ENCODE peak calls at places on chromosomes 5 and 9, in eight cellular contexts. R is ovary, M is H1, D is tibial nerve, C is PC-3, W is testis, T is left ventricle myocardium inferior, N is brain microvascular endothelial cell. F is an unnamed sample.

GRCh38 chr9:26551971-26552370 is 340.6 kb downstream of the CAAP1 start:
- DNase-seq in M (no peak), R (no peak), N (no peak), D (no peak), W (no peak), C (no peak), T (no peak), F (no peak)

GRCh38 chr9:134434896-134435506 is 108.7 kb downstream of the RXRA start:
- DNase-seq in W (peak), C (peak), R (peak), N (peak), T (peak), D (peak), M (no peak), F (peak)

GRCh38 chr9:120701248-120701647 is 13.0 kb downstream of the MEGF9 start:
- DNase-seq in R (no peak), T (no peak), N (no peak), D (no peak), C (no peak), W (no peak), M (no peak), F (no peak)

GRCh38 chr9:125103770-125104169 is 39.6 kb downstream of the SCAI start:
- DNase-seq in T (no peak), C (no peak), N (no peak), M (no peak), D (no peak), R (no peak), W (no peak), F (no peak)

GRCh38 chr5:124744170-124744911 is 2.1 kb downstream of the ZNF608 start:
- DNase-seq in W (peak), C (no peak), M (no peak), N (no peak), D (no peak), T (peak), R (peak), F (peak)

GRCh38 chr9:33619666-33620404 is 95.8 kb downstream of the ANKRD18B start:
- DNase-seq in M (no peak), R (no peak), N (peak), W (no peak), C (peak), D (no peak), T (no peak), F (no peak)

GRCh38 chr5:42274913-42275312 is 148.3 kb upstream of the GHR start:
- DNase-seq in T (no peak), M (no peak), R (no peak), D (no peak), C (peak), W (no peak), N (no peak), F (no peak)

GRCh38 chr5:14417232-14417730 is 164.3 kb upstream of the OTULINL start:
- DNase-seq in N (peak), T (no peak), M (no peak), R (no peak), C (no peak), W (peak), D (no peak), F (no peak)

GRCh38 chr5:122330881-122331280 is 18.8 kb downstream of the SNCAIP start:
- DNase-seq in T (no peak), D (no peak), N (no peak), M (no peak), C (no peak), R (no peak), W (no peak), F (no peak)

GRCh38 chr5:157308826-157309465 is 43.0 kb downstream of the CYFIP2 start:
- DNase-seq in T (no peak), M (no peak), N (peak), C (peak), R (no peak), D (no peak), W (no peak), F (no peak)

GRCh38 chr9:134778841-134779411 is 101.7 kb upstream of the FCN2 start:
- DNase-seq in D (peak), N (peak), C (peak), R (peak), M (peak), W (peak), T (peak), F (peak)

GRCh38 chr9:69975681-69976080 is 68.0 kb upstream of the MAMDC2 start:
- DNase-seq in W (no peak), M (no peak), C (no peak), D (no peak), N (peak), R (no peak), T (no peak), F (no peak)

GRCh38 chr9:78210841-78211301 is 25.0 kb upstream of the CEP78 start:
- DNase-seq in W (no peak), R (no peak), T (no peak), N (no peak), D (no peak), C (no peak), M (no peak), F (no peak)

GRCh38 chr5:150789943-150790611 is 11.5 kb downstream of the SMIM3 start:
- DNase-seq in T (no peak), R (no peak), C (peak), M (no peak), D (peak), N (peak), W (peak), F (no peak)

GRCh38 chr5:95317085-95317484 is 32.2 kb upstream of the MCTP1 start:
- DNase-seq in R (no peak), M (no peak), C (no peak), W (no peak), N (no peak), D (no peak), T (no peak), F (no peak)

DNA sequence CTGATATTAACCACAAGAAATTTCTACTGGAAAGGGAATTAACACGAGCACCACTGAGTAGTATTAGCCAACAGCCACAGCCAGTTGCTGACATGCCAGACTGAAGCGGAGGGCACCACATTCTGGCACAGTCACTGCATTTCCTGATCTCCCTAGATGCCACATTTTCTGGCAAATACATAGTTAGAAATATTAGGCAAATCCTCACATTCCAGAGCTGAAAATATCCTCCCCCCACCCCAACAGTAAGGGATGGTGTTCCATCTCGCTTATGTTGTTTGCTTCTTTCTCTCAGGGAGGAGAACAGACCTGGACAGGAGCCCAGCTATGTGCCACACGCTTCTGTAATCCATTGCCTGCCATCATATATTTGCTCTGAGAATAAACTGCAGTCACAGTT is 32.8 kb upstream of the MCTP1 start:
- DNase-seq in M (no peak), C (no peak), W (no peak), T (no peak), R (no peak), N (no peak), D (no peak), F (no peak)
- TF ChIP-seq CTCF in M (no peak), C (no peak), W (no peak), T (no peak), R (no peak), N (no peak), D (no peak), F (no peak)

GRCh38 chr5:155919125-155919524 is 407.8 kb upstream of the SGCD start:
- DNase-seq in W (no peak), D (no peak), M (no peak), N (no peak), C (no peak), T (no peak), R (no peak), F (no peak)

GRCh38 chr5:155929081-155929480 is 397.9 kb upstream of the SGCD start:
- DNase-seq in D (no peak), C (no peak), T (no peak), R (no peak), M (no peak), W (no peak), N (no peak), F (no peak)

GRCh38 chr5:155926011-155926410 is 401.0 kb upstream of the SGCD start:
- DNase-seq in W (no peak), N (no peak), M (no peak), T (no peak), D (no peak), C (no peak), R (no peak), F (no peak)

GRCh38 chr5:155923784-155924183 is 403.2 kb upstream of the SGCD start:
- DNase-seq in C (no peak), D (no peak), T (no peak), N (no peak), M (no peak), W (no peak), R (no peak), F (no peak)
- H3K27ac ChIP-seq in C (no peak), D (no peak), T (no peak), N (no peak), M (no peak), W (no peak), R (no peak), F (no peak)

GRCh38 chr9:12801663-12802062 is 26.8 kb downstream of the LURAP1L start:
- DNase-seq in D (no peak), R (no peak), C (no peak), T (no peak), N (no peak), W (no peak), M (no peak), F (no peak)
- H3K4me3 ChIP-seq in D (no peak), R (no peak), C (no peak), T (no peak), N (no peak), W (no peak), M (no peak), F (no peak)

DNA sequence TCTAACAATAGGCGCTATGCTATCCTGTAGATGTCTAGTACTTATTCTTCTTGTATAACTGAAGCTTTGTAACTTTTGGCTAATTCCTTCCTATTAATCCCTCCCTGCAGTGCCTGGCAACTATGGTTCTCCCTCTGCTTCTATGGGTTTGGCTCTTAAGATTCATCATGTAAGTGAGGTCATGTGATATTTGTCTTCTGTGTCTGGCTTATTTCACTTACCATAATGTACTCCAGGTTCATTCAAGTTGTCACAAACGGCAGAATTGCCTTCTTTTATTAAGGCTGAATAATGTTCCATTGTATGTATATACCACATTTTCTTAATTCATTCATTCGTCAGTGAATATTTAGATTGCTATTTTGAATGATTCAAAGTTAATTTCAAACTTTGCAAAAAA is 149.9 kb upstream of the GAS1 start:
- DNase-seq in W (no peak), N (no peak), D (no peak), C (no peak), M (no peak), T (no peak), R (no peak), F (no peak)
- TF ChIP-seq CTCF in W (no peak), N (no peak), D (no peak), C (no peak), M (no peak), T (no peak), R (no peak), F (no peak)

DNA sequence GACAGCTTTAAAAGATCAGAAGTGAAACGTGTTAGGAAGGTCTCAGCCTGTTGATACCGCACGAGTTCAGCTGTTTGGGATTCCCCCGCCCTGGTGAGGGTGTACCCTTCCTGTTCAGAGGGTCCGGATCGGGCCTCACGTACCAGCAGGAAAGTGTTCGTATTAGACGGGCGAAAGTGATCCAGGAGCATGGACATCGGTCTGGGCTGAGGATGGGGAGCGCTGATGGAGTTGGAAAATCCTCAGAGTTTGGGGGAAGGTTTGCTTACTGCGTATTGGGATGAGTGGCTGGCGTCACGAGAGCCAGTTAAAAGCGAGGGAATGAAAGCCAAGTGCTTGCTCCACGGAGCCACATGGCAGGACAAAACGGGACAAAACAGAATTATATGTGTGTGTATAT is 47.4 kb downstream of the IRX2 start:
- DNase-seq in C (no peak), N (no peak), R (no peak), T (no peak), M (no peak), D (no peak), W (no peak), F (no peak)
- H3K27ac ChIP-seq in C (no peak), N (no peak), R (no peak), T (no peak), M (no peak), D (no peak), W (no peak), F (no peak)

GRCh38 chr9:109498195-109499060 is at the start of gene PTPN3:
- DNase-seq in D (no peak), T (no peak), C (peak), N (no peak), R (peak), W (peak), M (no peak), F (no peak)
- H3K4me3 ChIP-seq in D (peak), T (peak), C (peak), N (peak), R (peak), W (peak), M (peak), F (peak)

F was measured in heart right ventricle.